ENCODE peak calls at places on chromosomes 5 and 9, in seven cellular contexts. B is heart left ventricle, Y is lower leg skin, X is prostate gland, S is left lung, N is tibial nerve, C is uterus. G is an unnamed sample.
A peak's percentile ranks its signal among the peaks of the same experiment; 100 is the strongest.

GRCh38 chr9:38286357-38286756 is 106.1 kb upstream of the ALDH1B1 start:
- DNase-seq in B (no peak), Y (no peak), X (no peak), S (no peak), N (no peak), C (no peak), G (no peak)

GRCh38 chr5:175564716-175565115 is 86.4 kb downstream of the SFXN1 start:
- DNase-seq in B (no peak), Y (no peak), X (no peak), S (no peak), N (no peak), C (no peak), G (no peak)

GRCh38 chr5:96880402-96881164 is 4.3 kb downstream of the ERAP2 start:
- DNase-seq in B (no peak), Y (no peak), X (no peak), S (no peak), N (no peak), C (no peak), G (no peak)

GRCh38 chr9:79134654-79135053 is 437.1 kb upstream of the TLE4 start:
- DNase-seq in B (no peak), Y (no peak), X (no peak), S (no peak), N (no peak), C (no peak), G (no peak)

GRCh38 chr5:126594676-126595485 is at the start of gene ALDH7A1:
- DNase-seq in B (peak; percentile 95), Y (peak; percentile 86), X (peak; percentile 87), S (peak; percentile 90), N (peak; percentile 83), C (peak; percentile 88), G (peak; percentile 68)

GRCh38 chr9:99549441-99549840 is 272.2 kb upstream of the NR4A3 start:
- DNase-seq in B (no peak), Y (no peak), X (no peak), S (no peak), N (no peak), C (no peak), G (no peak)

GRCh38 chr5:1881273-1881586 is 1.5 kb downstream of the IRX4 start:
- DNase-seq in B (no peak), Y (no peak), X (no peak), S (no peak), N (no peak), C (no peak), G (no peak)

GRCh38 chr9:130018260-130018659 is 24.7 kb downstream of the FNBP1 start:
- DNase-seq in B (no peak), Y (no peak), X (no peak), S (no peak), N (no peak), C (no peak), G (no peak)

GRCh38 chr5:78102498-78102897 is 192.0 kb downstream of the AP3B1 start:
- DNase-seq in B (no peak), Y (no peak), X (no peak), S (no peak), N (no peak), C (no peak), G (no peak)

GRCh38 chr9:22244141-22245011 is 202.2 kb upstream of the DMRTA1 start:
- DNase-seq in B (no peak), Y (no peak), X (no peak), S (no peak), N (no peak), C (no peak), G (peak; percentile 49)

GRCh38 chr5:41256400-41256799 is 43.1 kb upstream of the C6 start:
- DNase-seq in B (no peak), Y (no peak), X (no peak), S (no peak), N (no peak), C (no peak), G (no peak)

GRCh38 chr5:43019615-43020293 is 20.4 kb downstream of the ANXA2R start:
- DNase-seq in B (peak; percentile 74), Y (no peak), X (peak; percentile 86), S (peak; percentile 72), N (no peak), C (no peak), G (no peak)

GRCh38 chr9:92882276-92882675 is 4.4 kb upstream of the ZNF484 start:
- DNase-seq in B (no peak), Y (no peak), X (no peak), S (no peak), N (no peak), C (no peak), G (no peak)

GRCh38 chr5:33091571-33092363 is 349.0 kb upstream of the TARS1 start:
- DNase-seq in B (no peak), Y (no peak), X (no peak), S (no peak), N (no peak), C (no peak), G (no peak)

GRCh38 chr5:11311272-11311671 is 550.2 kb upstream of the DAP start:
- DNase-seq in B (no peak), Y (no peak), X (no peak), S (no peak), N (no peak), C (no peak), G (no peak)

GRCh38 chr9:87119328-87119881 is 172.1 kb upstream of the GAS1 start:
- DNase-seq in B (peak; percentile 41), Y (no peak), X (peak; percentile 89), S (no peak), N (no peak), C (no peak), G (no peak)

GRCh38 chr9:70101265-70101664 is 57.6 kb downstream of the MAMDC2 start:
- DNase-seq in B (no peak), Y (no peak), X (no peak), S (no peak), N (no peak), C (no peak), G (no peak)

GRCh38 chr5:1781107-1781506 is 18.5 kb downstream of the MRPL36 start:
- DNase-seq in B (no peak), Y (no peak), X (no peak), S (no peak), N (no peak), C (no peak), G (no peak)

DNA sequence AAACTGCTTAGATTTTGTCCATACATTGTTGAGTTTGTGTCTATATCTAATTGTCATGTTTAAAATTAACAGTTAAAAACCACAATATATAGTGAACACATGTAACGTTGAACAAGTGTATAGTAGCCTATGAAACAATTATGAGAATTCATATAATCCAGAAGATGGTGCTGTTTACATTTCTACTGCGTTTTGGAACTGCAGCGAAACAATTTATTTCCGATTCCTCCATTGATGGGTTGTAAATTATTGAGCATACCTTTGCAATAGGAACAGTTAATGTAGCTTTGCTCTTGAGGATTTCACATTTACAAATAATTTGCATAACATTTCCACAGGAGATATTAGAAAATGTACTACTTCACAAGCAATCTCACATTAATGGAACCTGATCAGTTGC is 411.8 kb downstream of the CDH10 start:
- DNase-seq in B (no peak), Y (no peak), X (no peak), S (no peak), N (no peak), C (no peak), G (no peak)
- TF ChIP-seq CTCF in B (no peak), Y (no peak), X (no peak), S (no peak), N (no peak), C (no peak), G (no peak)

DNA sequence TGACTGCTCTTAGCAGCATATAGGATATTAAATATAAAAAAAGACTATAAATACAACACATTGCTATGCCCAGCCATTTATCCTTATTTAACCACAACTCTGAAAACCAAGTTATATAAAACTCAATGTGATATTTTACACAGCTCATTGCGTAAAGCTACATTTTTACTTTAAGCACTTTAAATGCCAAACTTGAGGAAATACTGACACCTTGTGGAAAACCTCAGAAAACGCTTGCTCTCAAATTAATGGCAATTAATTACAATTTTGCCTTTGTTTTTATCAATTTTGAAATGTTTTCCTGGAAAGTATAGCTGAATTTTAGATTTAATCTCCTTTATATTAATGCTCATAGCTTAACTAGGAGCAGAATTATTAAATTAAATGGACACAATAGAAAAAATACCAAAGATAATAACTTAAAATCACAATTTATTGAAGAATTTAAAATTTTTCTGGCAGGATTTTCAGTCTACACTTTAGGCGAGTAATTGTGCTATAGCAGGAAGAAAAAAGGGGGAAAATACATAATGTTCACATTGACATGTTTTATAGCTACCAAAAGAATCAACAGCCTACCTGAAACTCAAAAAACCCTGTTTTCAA is 25.2 kb upstream of the PLAC8L1 start:
- DNase-seq in B (no peak), Y (no peak), X (no peak), S (no peak), N (no peak), C (no peak), G (no peak)
- TF ChIP-seq CTCF in B (peak; percentile 56), Y (no peak), X (peak; percentile 33), S (peak; percentile 55), N (peak; percentile 28), C (peak; percentile 42), G (peak; percentile 52)

GRCh38 chr9:34492051-34492450 is 30.7 kb downstream of the ENHO start:
- DNase-seq in B (no peak), Y (no peak), X (no peak), S (no peak), N (no peak), C (no peak), G (no peak)
- TF ChIP-seq CTCF in B (no peak), Y (no peak), X (no peak), S (no peak), N (no peak), C (no peak), G (no peak)

GRCh38 chr5:132469380-132470372 is 20.9 kb downstream of the IRF1 start:
- DNase-seq in B (no peak), Y (no peak), X (no peak), S (peak; percentile 17), N (no peak), C (peak; percentile 20), G (no peak)
- TF ChIP-seq CTCF in B (no peak), Y (no peak), X (no peak), S (no peak), N (no peak), C (no peak), G (no peak)

DNA sequence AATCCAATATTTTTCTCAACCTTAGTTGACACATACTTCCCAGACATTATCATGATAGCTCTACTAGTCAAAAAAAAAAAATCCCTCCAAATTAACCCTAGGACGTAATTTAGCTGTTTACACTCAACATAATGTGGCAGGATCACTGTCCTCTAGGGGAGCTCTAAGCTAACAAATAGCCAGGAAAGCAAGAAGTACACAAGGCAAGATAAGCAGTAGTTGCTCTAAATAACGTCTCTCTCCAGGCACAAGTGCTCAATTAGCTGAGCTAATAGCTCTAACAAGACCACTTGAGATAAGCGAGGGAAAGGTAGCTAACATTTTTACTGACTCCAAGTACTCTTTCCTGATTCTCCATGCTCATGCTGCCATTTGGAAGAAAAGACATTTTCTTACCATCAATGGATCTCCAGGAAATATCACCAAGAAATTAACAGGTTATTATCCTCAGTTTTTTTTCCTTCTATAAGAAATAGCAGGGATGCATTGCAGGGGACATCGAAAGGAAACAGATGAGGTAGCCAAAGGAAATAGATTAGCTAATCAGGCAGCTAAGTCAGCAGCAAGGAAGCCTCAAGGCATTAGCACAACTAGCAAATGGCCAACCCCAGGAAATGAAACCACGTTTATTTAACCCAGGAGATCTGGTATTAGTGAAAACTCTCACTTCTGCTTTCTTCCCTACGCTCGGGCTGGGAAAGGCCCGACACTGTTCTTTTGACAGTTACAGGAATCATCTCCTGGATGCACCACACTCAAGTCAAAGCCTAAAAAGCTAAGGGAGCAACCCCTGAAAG is 614.1 kb downstream of the PTPRD start:
- DNase-seq in B (no peak), Y (no peak), X (no peak), S (no peak), N (no peak), C (no peak), G (no peak)
- TF ChIP-seq CTCF in B (no peak), Y (no peak), X (no peak), S (no peak), N (no peak), C (no peak), G (peak; percentile 13)

GRCh38 chr9:82903503-82903902 is 159.4 kb downstream of the RASEF start:
- DNase-seq in B (no peak), Y (no peak), X (no peak), S (no peak), N (no peak), C (no peak), G (no peak)
- TF ChIP-seq CTCF in B (no peak), Y (no peak), X (no peak), S (no peak), N (no peak), C (no peak), G (no peak)